ENCODE peak calls at places on chromosome X, in eight cellular contexts. A, O, B, R, Q, V, X and F are unnamed samples.

GRCh38 chrX:154399527-154400368 is 1.6 kb downstream of the RPL10 start:
- DNase-seq in V (no peak), A (no peak), O (no peak), R (no peak), Q (no peak), X (no peak), B (no peak), F (no peak)

GRCh38 chrX:34300871-34301270 is 168.8 kb upstream of the FAM47A start:
- DNase-seq in Q (no peak), B (no peak), R (peak; percentile 28), X (no peak), O (peak; percentile 22), V (peak; percentile 21), A (no peak), F (no peak)

GRCh38 chrX:39850630-39851152 is 247.1 kb downstream of the BCOR start:
- DNase-seq in V (no peak), B (no peak), R (no peak), O (no peak), Q (no peak), X (no peak), A (no peak), F (no peak)

GRCh38 chrX:129144172-129145038 is 378.9 kb downstream of the SMARCA1 start:
- DNase-seq in V (no peak), X (no peak), A (no peak), Q (no peak), R (no peak), O (no peak), B (no peak), F (no peak)

GRCh38 chrX:74277320-74277719 is 26.7 kb upstream of the ZCCHC13 start:
- DNase-seq in V (no peak), Q (no peak), X (no peak), O (no peak), B (no peak), A (no peak), R (no peak), F (no peak)

GRCh38 chrX:48521353-48522243 is at the start of gene EBP:
- DNase-seq in V (peak; percentile 92), B (peak; percentile 93), Q (peak; percentile 84), X (peak; percentile 84), O (peak; percentile 84), A (peak; percentile 94), R (peak; percentile 92), F (peak; percentile 97)

GRCh38 chrX:12910424-12910823 is 4.0 kb downstream of the TLR8 start:
- DNase-seq in O (no peak), B (no peak), Q (no peak), A (no peak), R (no peak), V (no peak), X (no peak), F (no peak)

GRCh38 chrX:101395789-101396188 is 5.0 kb downstream of the RPL36A start:
- DNase-seq in B (no peak), X (no peak), V (no peak), A (no peak), R (no peak), Q (no peak), O (no peak), F (no peak)

GRCh38 chrX:71282514-71283408 is 674 bp upstream of the NONO start:
- DNase-seq in V (no peak), R (peak; percentile 15), O (no peak), B (no peak), Q (no peak), X (no peak), A (no peak), F (no peak)

GRCh38 chrX:148574247-148574973 is 74.0 kb downstream of the AFF2 start:
- DNase-seq in B (no peak), Q (no peak), R (no peak), A (no peak), V (no peak), X (no peak), O (no peak), F (no peak)

GRCh38 chrX:85309717-85310116 is 65.9 kb downstream of the ZNF711 start:
- DNase-seq in V (no peak), Q (no peak), A (no peak), O (no peak), X (no peak), R (no peak), B (no peak), F (no peak)

GRCh38 chrX:11309220-11309619 is 16.0 kb downstream of the AMELX start:
- DNase-seq in Q (no peak), R (no peak), A (no peak), O (no peak), B (no peak), X (no peak), V (no peak), F (no peak)

GRCh38 chrX:74119016-74119910 is 184.7 kb upstream of the ZCCHC13 start:
- DNase-seq in V (no peak), B (no peak), R (no peak), O (no peak), A (no peak), Q (no peak), X (no peak), F (no peak)

GRCh38 chrX:134870419-134870818 is 120.4 kb upstream of the SMIM10 start:
- DNase-seq in A (no peak), Q (no peak), X (no peak), B (no peak), O (no peak), V (no peak), R (no peak), F (no peak)

GRCh38 chrX:100979881-100980607 is 10.5 kb downstream of the ARL13A start:
- DNase-seq in Q (no peak), B (no peak), O (no peak), V (no peak), R (no peak), X (no peak), A (no peak), F (no peak)

GRCh38 chrX:147550217-147550616 is 361.5 kb upstream of the FMR1 start:
- DNase-seq in B (no peak), Q (no peak), R (peak; percentile 77), O (no peak), X (no peak), A (no peak), V (peak; percentile 19), F (no peak)

GRCh38 chrX:108811891-108812290 is 75.5 kb upstream of the IRS4 start:
- DNase-seq in R (no peak), A (no peak), B (no peak), Q (no peak), V (no peak), O (no peak), X (no peak), F (no peak)

GRCh38 chrX:29652484-29652883 is 562.9 kb upstream of the MAGEB2 start:
- DNase-seq in X (no peak), B (no peak), O (no peak), Q (no peak), R (no peak), V (no peak), A (no peak), F (no peak)

GRCh38 chrX:10597871-10598270 is 22.5 kb downstream of the MID1 start:
- DNase-seq in Q (no peak), B (no peak), O (no peak), X (no peak), A (no peak), R (no peak), V (no peak), F (no peak)

GRCh38 chrX:110415440-110416167 is 57.0 kb downstream of the RTL9 start:
- DNase-seq in R (no peak), X (no peak), B (no peak), V (no peak), A (no peak), O (no peak), Q (no peak), F (no peak)

GRCh38 chrX:15985937-15986336 is 131.3 kb upstream of the AP1S2 start:
- DNase-seq in V (no peak), O (no peak), Q (no peak), X (no peak), A (no peak), B (no peak), R (no peak), F (no peak)

GRCh38 chrX:17375631-17376380 is 806 bp downstream of the NHS start:
- DNase-seq in Q (peak; percentile 25), O (no peak), B (peak; percentile 67), V (peak; percentile 10), A (no peak), X (peak; percentile 40), R (peak; percentile 16), F (no peak)

GRCh38 chrX:17470136-17470535 is 95.1 kb downstream of the NHS start:
- DNase-seq in B (no peak), Q (no peak), X (no peak), V (no peak), A (no peak), R (no peak), O (no peak), F (no peak)

GRCh38 chrX:24169211-24169610 is 19.7 kb downstream of the ZFX start:
- DNase-seq in V (no peak), R (no peak), Q (no peak), B (no peak), X (no peak), O (no peak), A (no peak), F (no peak)

GRCh38 chrX:6120329-6120728 is 108.3 kb downstream of the NLGN4X start:
- DNase-seq in O (no peak), B (no peak), Q (no peak), A (no peak), V (no peak), X (no peak), R (no peak), F (no peak)

GRCh38 chrX:110317820-110318663 is at the start of gene AMMECR1:
- DNase-seq in B (peak; percentile 86), R (peak; percentile 87), X (peak; percentile 85), O (peak; percentile 56), A (peak; percentile 78), V (peak; percentile 76), Q (peak; percentile 80), F (peak; percentile 93)

GRCh38 chrX:46710425-46710824 is 48.5 kb downstream of the SLC9A7 start:
- DNase-seq in A (no peak), V (no peak), R (no peak), Q (no peak), B (no peak), O (no peak), X (no peak), F (no peak)
- TF ChIP-seq POLR2A in A (no peak), V (no peak), R (no peak), Q (no peak), B (no peak), O (no peak), X (no peak), F (no peak)

GRCh38 chrX:125236955-125237354 is 82.7 kb upstream of the TEX13C start:
- DNase-seq in O (no peak), R (no peak), X (no peak), V (no peak), Q (no peak), B (no peak), A (no peak), F (no peak)
- TF ChIP-seq CTCF in O (no peak), R (no peak), X (no peak), V (no peak), Q (no peak), B (no peak), A (no peak), F (no peak)

GRCh38 chrX:55041514-55041913 is 10.7 kb upstream of the ALAS2 start:
- DNase-seq in A (no peak), O (no peak), X (no peak), Q (no peak), V (no peak), B (peak; percentile 60), R (no peak), F (no peak)

GRCh38 chrX:55039471-55039870 is 8.7 kb upstream of the ALAS2 start:
- DNase-seq in A (no peak), V (no peak), B (no peak), O (no peak), X (no peak), Q (no peak), R (no peak), F (no peak)
- TF ChIP-seq POLR2A in A (no peak), V (no peak), B (no peak), O (no peak), X (no peak), Q (no peak), R (no peak), F (no peak)

GRCh38 chrX:136694491-136695087 is 46.6 kb downstream of the CD40LG start:
- DNase-seq in O (no peak), Q (no peak), B (no peak), V (no peak), A (no peak), X (no peak), R (no peak), F (no peak)
- TF ChIP-seq CTCF in O (peak; percentile 29), Q (peak; percentile 40), B (peak; percentile 35), V (peak; percentile 51), A (peak; percentile 54), X (peak; percentile 11), R (peak; percentile 37), F (no peak)